ENCODE peak calls at places on chromosomes 1 and 21, in four cellular contexts. Y, W, U and Z are unnamed samples.

GRCh38 chr1:159946242-159947187 is 1.1 kb upstream of the IGSF9 start:
- DNase-seq in Y (no peak), W (no peak), U (no peak), Z (no peak)

GRCh38 chr1:230983811-230984210 is 4.9 kb downstream of the ARV1 start:
- DNase-seq in U (no peak), W (no peak), Y (no peak), Z (no peak)

GRCh38 chr1:235708390-235708962 is 58.9 kb upstream of the GNG4 start:
- DNase-seq in Y (no peak), U (no peak), W (no peak), Z (no peak)

GRCh38 chr1:25253911-25254310 is 6.7 kb upstream of the RSRP1 start:
- DNase-seq in Y (no peak), U (no peak), W (no peak), Z (no peak)

GRCh38 chr1:59316497-59317128 is 19.7 kb downstream of the FGGY start:
- DNase-seq in W (no peak), Y (no peak), U (no peak), Z (no peak)

GRCh38 chr1:181083842-181084605 is 4.5 kb upstream of the IER5 start:
- DNase-seq in W (no peak), Y (no peak), U (no peak), Z (peak; percentile 36)

GRCh38 chr1:36922071-36922470 is 112.2 kb downstream of the GRIK3 start:
- DNase-seq in W (no peak), U (no peak), Y (peak; percentile 28), Z (no peak)

GRCh38 chr1:34929497-34929852 is at the start of gene DLGAP3:
- DNase-seq in U (no peak), Y (no peak), W (no peak), Z (no peak)

GRCh38 chr21:25881524-25882376 is 147.0 kb downstream of the GABPA start:
- DNase-seq in U (no peak), W (peak; percentile 30), Y (peak; percentile 81), Z (peak; percentile 39)

GRCh38 chr21:28018741-28019669 is 973.7 kb downstream of the LTN1 start:
- DNase-seq in W (no peak), U (no peak), Y (no peak), Z (no peak)

GRCh38 chr1:155858805-155859233 is 548 bp upstream of the SYT11 start:
- DNase-seq in U (no peak), W (peak; percentile 19), Y (peak; percentile 70), Z (no peak)

DNA sequence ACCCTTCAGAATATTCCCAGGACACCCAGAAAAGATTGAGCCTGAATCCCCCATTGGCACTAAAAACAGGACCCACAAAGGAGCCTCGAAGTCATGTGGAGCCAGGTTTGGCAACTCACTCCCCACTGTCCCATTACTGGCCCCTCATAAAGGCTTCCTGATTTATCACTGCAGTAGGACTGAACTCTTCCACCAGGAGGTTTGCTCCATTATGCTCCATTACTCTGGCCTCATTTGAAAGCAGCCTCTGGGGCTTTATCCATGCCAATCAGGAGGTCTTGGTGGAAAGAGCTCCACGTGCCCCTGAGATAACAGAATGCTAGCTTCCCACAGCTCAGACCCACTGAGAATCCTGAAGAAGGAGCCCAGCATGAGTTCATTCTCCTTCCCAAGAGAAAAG is 76.4 kb downstream of the HIVEP3 start:
- DNase-seq in Y (no peak), U (no peak), W (no peak), Z (no peak)
- TF ChIP-seq CTCF in Y (no peak), U (no peak), W (no peak), Z (no peak)

DNA sequence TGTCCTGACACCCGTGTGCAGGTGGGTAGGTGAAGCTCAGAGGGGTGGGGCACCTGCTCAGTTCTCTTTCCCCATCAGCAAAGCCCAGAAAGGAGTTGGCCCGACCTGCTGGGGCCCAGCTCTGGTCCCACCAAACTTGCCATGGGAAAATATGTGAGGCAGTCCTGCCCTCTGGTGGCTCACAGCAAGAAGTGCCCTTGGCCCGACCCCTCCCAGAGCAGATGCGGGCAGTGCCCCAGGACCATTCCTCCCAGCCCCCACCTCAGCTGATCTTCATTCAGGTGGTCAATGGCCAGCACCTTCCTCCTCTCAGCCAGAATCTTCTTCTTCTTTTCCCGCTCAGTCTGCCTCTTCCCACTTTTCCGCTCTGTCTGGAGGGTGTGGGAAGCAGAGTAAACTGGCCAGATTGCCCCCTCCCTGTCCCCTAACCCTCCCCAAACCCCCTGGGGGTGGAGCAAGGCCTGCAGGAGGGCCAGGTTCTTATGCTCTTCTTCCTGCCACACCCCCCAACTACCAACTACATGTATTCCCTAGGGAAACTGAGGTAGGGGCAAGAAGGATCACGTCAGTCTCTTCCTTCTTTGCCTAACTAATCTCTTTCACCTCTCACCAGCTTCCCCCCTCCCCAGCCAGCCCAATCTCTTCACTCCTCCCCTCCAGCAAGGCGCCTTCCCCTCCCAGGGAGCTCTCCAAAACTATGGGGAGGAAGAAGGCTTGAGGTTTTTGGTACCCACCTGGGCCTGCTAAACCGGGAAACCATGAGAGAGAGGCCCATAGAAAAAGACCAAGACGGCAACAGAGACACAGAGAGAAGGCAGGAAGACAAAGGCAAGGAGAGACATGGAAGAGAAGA is 15.6 kb downstream of the TNNT2 start:
- DNase-seq in Y (no peak), U (peak; percentile 22), W (no peak), Z (no peak)
- TF ChIP-seq CTCF in Y (peak; percentile 41), U (peak; percentile 87), W (no peak), Z (no peak)

GRCh38 chr1:2431503-2431902 is 19.1 kb upstream of the PEX10 start:
- DNase-seq in U (no peak), W (no peak), Y (no peak), Z (no peak)

GRCh38 chr1:2428490-2428889 is 16.1 kb upstream of the PEX10 start:
- DNase-seq in W (no peak), Y (no peak), U (no peak), Z (no peak)

GRCh38 chr1:2430592-2430973 is 18.2 kb upstream of the PEX10 start:
- DNase-seq in U (no peak), Y (no peak), W (no peak), Z (no peak)

GRCh38 chr1:2431095-2431494 is 18.7 kb upstream of the PEX10 start:
- DNase-seq in W (no peak), Y (no peak), U (no peak), Z (no peak)

GRCh38 chr1:2429780-2430591 is 17.6 kb upstream of the PEX10 start:
- DNase-seq in Y (no peak), W (no peak), U (no peak), Z (no peak)
- TF ChIP-seq CTCF in Y (no peak), W (no peak), U (no peak), Z (no peak)

GRCh38 chr1:119477710-119478109 is 29.3 kb upstream of the HSD3B1 start:
- DNase-seq in Y (no peak), U (no peak), W (no peak), Z (no peak)
- TF ChIP-seq CTCF in Y (no peak), U (no peak), W (no peak), Z (no peak)

DNA sequence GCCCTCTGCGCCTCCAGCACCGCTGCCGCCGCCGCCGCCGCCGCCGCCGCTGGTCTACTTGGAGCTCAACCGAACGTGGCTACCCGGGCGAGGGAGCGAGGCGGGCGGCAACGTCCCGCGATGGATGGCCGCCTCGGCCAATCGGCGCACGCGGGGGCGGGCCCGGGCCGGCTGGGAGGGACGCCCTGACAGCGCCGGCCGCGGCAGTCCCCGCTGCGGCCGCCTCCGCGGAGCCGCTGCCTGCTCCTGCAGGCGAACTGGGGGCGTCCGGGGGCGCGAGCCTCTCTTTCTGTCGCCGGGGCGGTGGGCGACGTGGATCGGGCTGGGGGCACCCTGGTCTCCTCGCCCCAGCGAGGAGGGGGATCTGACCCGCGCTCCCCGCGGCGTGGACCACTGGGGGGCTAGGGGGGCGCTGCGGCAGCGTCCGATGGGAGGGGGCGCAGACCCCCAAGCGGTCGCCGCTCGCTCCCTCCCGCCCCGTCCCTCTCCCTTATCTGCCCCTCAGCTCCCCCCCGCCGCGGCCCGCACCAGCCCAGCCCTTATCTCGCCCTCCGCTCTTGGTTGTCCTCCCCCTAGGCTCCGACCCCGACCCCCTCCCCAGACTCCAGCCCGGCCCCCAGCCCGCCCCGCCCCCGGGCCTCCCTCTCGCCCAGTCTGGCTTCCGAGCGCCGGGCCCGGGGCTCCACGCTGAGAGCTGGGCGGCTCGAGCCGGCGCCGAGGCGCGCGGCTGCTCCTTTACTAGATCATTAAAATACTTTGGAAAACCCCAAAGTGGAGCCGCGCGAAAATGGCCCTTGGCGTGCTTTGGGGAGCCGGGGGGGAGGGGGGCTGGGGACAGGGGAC is at the start of gene SSBP3:
- DNase-seq in W (peak; percentile 95), Y (peak; percentile 89), U (peak; percentile 54), Z (peak; percentile 95)
- TF ChIP-seq CTCF in W (no peak), Y (no peak), U (no peak), Z (no peak)

GRCh38 chr1:186536272-186536905 is 75.5 kb upstream of the PDC start:
- DNase-seq in W (no peak), Y (no peak), U (no peak), Z (no peak)
- TF ChIP-seq CTCF in W (no peak), Y (no peak), U (no peak), Z (no peak)

DNA sequence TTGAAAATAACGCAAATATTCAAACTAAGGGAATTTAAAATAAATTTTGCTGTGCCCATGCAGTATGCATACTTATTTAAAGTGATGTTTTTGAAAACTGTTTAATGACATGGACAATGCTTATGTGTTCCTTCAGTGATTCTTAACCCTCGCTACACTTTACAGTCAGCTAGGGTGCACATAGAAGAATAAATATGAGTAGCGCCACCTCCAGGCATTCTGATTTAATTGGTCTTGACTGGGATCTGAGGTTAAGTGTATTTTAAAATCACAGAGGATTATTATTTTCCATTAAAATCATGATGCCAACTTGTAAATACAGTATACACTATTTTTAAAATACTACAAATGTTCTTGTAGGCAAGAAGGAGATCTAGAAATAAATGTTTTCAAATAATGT is 373.5 kb upstream of the ADGRL4 start:
- DNase-seq in U (no peak), W (no peak), Y (no peak), Z (no peak)
- TF ChIP-seq CTCF in U (peak; percentile 17), W (no peak), Y (no peak), Z (no peak)